ENCODE peak calls at places on chromosomes 7 and 10, in ten cellular contexts. One of them, this sample, is unnamed.

GRCh38 chr7:124031919-124032318 is 948 bp downstream of the TMEM229A start:
- DNase-seq in left ventricle myocardium inferior: no peak
- DNase-seq in mesothelial cell of epicardium: no peak
- DNase-seq in gastrocnemius medialis: no peak
- DNase-seq in Calu3: no peak
- DNase-seq in CD8-positive, alpha-beta T cell: no peak
- DNase-seq in osteocyte: no peak
- DNase-seq in WTC11: peak
- DNase-seq in H9: no peak
- DNase-seq in PC-3: no peak
- DNase-seq in this sample: no peak

GRCh38 chr7:92763636-92764423 is 72.5 kb downstream of the CDK6 start:
- DNase-seq in gastrocnemius medialis: no peak
- DNase-seq in mesothelial cell of epicardium: no peak
- DNase-seq in WTC11: peak
- DNase-seq in osteocyte: no peak
- DNase-seq in left ventricle myocardium inferior: no peak
- DNase-seq in PC-3: peak
- DNase-seq in CD8-positive, alpha-beta T cell: no peak
- DNase-seq in Calu3: peak
- DNase-seq in H9: peak
- DNase-seq in this sample: no peak

GRCh38 chr10:71306951-71307350 is 12.1 kb upstream of the SLC29A3 start:
- DNase-seq in CD8-positive, alpha-beta T cell: no peak
- DNase-seq in osteocyte: no peak
- DNase-seq in gastrocnemius medialis: no peak
- DNase-seq in mesothelial cell of epicardium: no peak
- DNase-seq in WTC11: no peak
- DNase-seq in left ventricle myocardium inferior: no peak
- DNase-seq in PC-3: no peak
- DNase-seq in Calu3: no peak
- DNase-seq in H9: no peak
- DNase-seq in this sample: no peak

GRCh38 chr10:50550291-50550839 is 73.4 kb downstream of the SGMS1 start:
- DNase-seq in gastrocnemius medialis: no peak
- DNase-seq in WTC11: no peak
- DNase-seq in CD8-positive, alpha-beta T cell: no peak
- DNase-seq in osteocyte: no peak
- DNase-seq in Calu3: no peak
- DNase-seq in mesothelial cell of epicardium: no peak
- DNase-seq in left ventricle myocardium inferior: no peak
- DNase-seq in H9: no peak
- DNase-seq in PC-3: no peak
- DNase-seq in this sample: no peak

GRCh38 chr10:33306756-33307519 is 27.5 kb downstream of the NRP1 start:
- DNase-seq in left ventricle myocardium inferior: no peak
- DNase-seq in WTC11: no peak
- DNase-seq in PC-3: peak
- DNase-seq in H9: no peak
- DNase-seq in mesothelial cell of epicardium: no peak
- DNase-seq in CD8-positive, alpha-beta T cell: no peak
- DNase-seq in Calu3: no peak
- DNase-seq in osteocyte: no peak
- DNase-seq in gastrocnemius medialis: no peak
- DNase-seq in this sample: no peak

GRCh38 chr7:91519241-91520200 is 255.3 kb downstream of the FZD1 start:
- DNase-seq in osteocyte: no peak
- DNase-seq in mesothelial cell of epicardium: no peak
- DNase-seq in PC-3: no peak
- DNase-seq in CD8-positive, alpha-beta T cell: no peak
- DNase-seq in Calu3: no peak
- DNase-seq in WTC11: no peak
- DNase-seq in H9: no peak
- DNase-seq in gastrocnemius medialis: no peak
- DNase-seq in left ventricle myocardium inferior: no peak
- DNase-seq in this sample: no peak

GRCh38 chr10:14325325-14325955 is 5.3 kb downstream of the FRMD4A start:
- DNase-seq in CD8-positive, alpha-beta T cell: no peak
- DNase-seq in mesothelial cell of epicardium: no peak
- DNase-seq in left ventricle myocardium inferior: peak
- DNase-seq in Calu3: peak
- DNase-seq in WTC11: peak
- DNase-seq in gastrocnemius medialis: no peak
- DNase-seq in H9: peak
- DNase-seq in osteocyte: no peak
- DNase-seq in PC-3: peak
- DNase-seq in this sample: no peak

GRCh38 chr7:24812313-24812945 is 55.2 kb upstream of the GSDME start:
- DNase-seq in left ventricle myocardium inferior: peak
- DNase-seq in Calu3: peak
- DNase-seq in gastrocnemius medialis: no peak
- DNase-seq in mesothelial cell of epicardium: no peak
- DNase-seq in WTC11: peak
- DNase-seq in H9: peak
- DNase-seq in CD8-positive, alpha-beta T cell: peak
- DNase-seq in osteocyte: no peak
- DNase-seq in PC-3: peak
- DNase-seq in this sample: no peak

GRCh38 chr7:55067748-55068147 is 48.9 kb downstream of the EGFR start:
- DNase-seq in mesothelial cell of epicardium: no peak
- DNase-seq in left ventricle myocardium inferior: no peak
- DNase-seq in PC-3: no peak
- DNase-seq in CD8-positive, alpha-beta T cell: no peak
- DNase-seq in WTC11: no peak
- DNase-seq in H9: no peak
- DNase-seq in Calu3: no peak
- DNase-seq in osteocyte: no peak
- DNase-seq in gastrocnemius medialis: no peak
- DNase-seq in this sample: no peak

GRCh38 chr10:84525120-84525806 is 196.9 kb downstream of the CCSER2 start:
- DNase-seq in left ventricle myocardium inferior: no peak
- DNase-seq in CD8-positive, alpha-beta T cell: no peak
- DNase-seq in Calu3: no peak
- DNase-seq in mesothelial cell of epicardium: no peak
- DNase-seq in osteocyte: no peak
- DNase-seq in PC-3: no peak
- DNase-seq in gastrocnemius medialis: no peak
- DNase-seq in H9: no peak
- DNase-seq in WTC11: no peak
- DNase-seq in this sample: no peak

DNA sequence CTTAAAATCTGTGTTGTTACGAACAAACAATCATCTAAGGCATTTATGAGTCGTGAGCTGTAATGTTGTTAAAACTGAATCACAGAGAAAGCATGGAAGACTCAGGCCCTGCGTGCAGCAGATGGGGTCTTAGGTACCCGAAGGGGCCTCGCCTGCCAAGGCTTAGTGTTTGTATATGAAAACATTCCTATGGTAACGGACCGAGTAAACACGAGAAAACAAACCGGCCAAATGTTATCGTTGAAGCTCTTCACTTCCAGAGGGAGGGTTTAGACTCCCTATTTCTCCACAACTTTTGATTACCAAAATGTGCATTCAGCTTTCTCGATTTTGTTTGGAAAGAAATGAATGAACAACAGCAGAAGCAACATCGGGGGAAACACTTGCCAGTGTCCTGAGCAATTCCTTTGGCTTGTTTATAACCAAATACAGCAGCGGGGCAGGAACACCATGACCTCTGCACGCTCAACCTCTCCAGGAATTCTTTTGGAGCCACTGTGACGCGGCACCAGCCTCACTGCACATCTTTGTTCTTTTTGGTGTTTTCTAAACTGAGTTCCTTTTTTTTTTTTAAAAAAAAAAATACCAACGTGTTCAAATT is 121.6 kb upstream of the KLF6 start:
- DNase-seq in osteocyte: no peak
- DNase-seq in left ventricle myocardium inferior: no peak
- DNase-seq in gastrocnemius medialis: peak
- DNase-seq in H9: no peak
- DNase-seq in PC-3: peak
- DNase-seq in CD8-positive, alpha-beta T cell: peak
- DNase-seq in Calu3: no peak
- DNase-seq in WTC11: no peak
- DNase-seq in mesothelial cell of epicardium: no peak
- DNase-seq in this sample: peak
- TF ChIP-seq CTCF in osteocyte: no peak
- TF ChIP-seq CTCF in left ventricle myocardium inferior: no peak
- TF ChIP-seq CTCF in gastrocnemius medialis: no peak
- TF ChIP-seq CTCF in H9: no peak
- TF ChIP-seq CTCF in PC-3: no peak
- TF ChIP-seq CTCF in CD8-positive, alpha-beta T cell: no peak
- TF ChIP-seq CTCF in Calu3: no peak
- TF ChIP-seq CTCF in WTC11: no peak
- TF ChIP-seq CTCF in mesothelial cell of epicardium: no peak
- TF ChIP-seq CTCF in this sample: no peak

GRCh38 chr10:130382031-130382430 is 245.8 kb downstream of the GLRX3 start:
- DNase-seq in gastrocnemius medialis: no peak
- DNase-seq in PC-3: no peak
- DNase-seq in left ventricle myocardium inferior: no peak
- DNase-seq in mesothelial cell of epicardium: no peak
- DNase-seq in WTC11: no peak
- DNase-seq in CD8-positive, alpha-beta T cell: no peak
- DNase-seq in osteocyte: no peak
- DNase-seq in H9: no peak
- DNase-seq in Calu3: no peak
- DNase-seq in this sample: no peak

GRCh38 chr10:130372866-130373265 is 236.7 kb downstream of the GLRX3 start:
- DNase-seq in WTC11: no peak
- DNase-seq in PC-3: no peak
- DNase-seq in Calu3: no peak
- DNase-seq in CD8-positive, alpha-beta T cell: no peak
- DNase-seq in gastrocnemius medialis: no peak
- DNase-seq in H9: no peak
- DNase-seq in osteocyte: no peak
- DNase-seq in left ventricle myocardium inferior: no peak
- DNase-seq in mesothelial cell of epicardium: no peak
- DNase-seq in this sample: no peak

GRCh38 chr10:130380056-130380455 is 243.9 kb downstream of the GLRX3 start:
- DNase-seq in osteocyte: no peak
- DNase-seq in WTC11: no peak
- DNase-seq in PC-3: no peak
- DNase-seq in mesothelial cell of epicardium: no peak
- DNase-seq in gastrocnemius medialis: no peak
- DNase-seq in CD8-positive, alpha-beta T cell: no peak
- DNase-seq in H9: no peak
- DNase-seq in left ventricle myocardium inferior: no peak
- DNase-seq in Calu3: no peak
- DNase-seq in this sample: no peak

GRCh38 chr10:130377986-130378545 is 241.9 kb downstream of the GLRX3 start:
- DNase-seq in H9: no peak
- DNase-seq in PC-3: no peak
- DNase-seq in osteocyte: no peak
- DNase-seq in gastrocnemius medialis: no peak
- DNase-seq in Calu3: no peak
- DNase-seq in WTC11: no peak
- DNase-seq in left ventricle myocardium inferior: no peak
- DNase-seq in mesothelial cell of epicardium: no peak
- DNase-seq in CD8-positive, alpha-beta T cell: no peak
- DNase-seq in this sample: no peak

GRCh38 chr10:130378556-130379400 is 242.6 kb downstream of the GLRX3 start:
- DNase-seq in CD8-positive, alpha-beta T cell: no peak
- DNase-seq in WTC11: no peak
- DNase-seq in osteocyte: no peak
- DNase-seq in H9: peak
- DNase-seq in left ventricle myocardium inferior: no peak
- DNase-seq in gastrocnemius medialis: no peak
- DNase-seq in PC-3: no peak
- DNase-seq in Calu3: no peak
- DNase-seq in mesothelial cell of epicardium: no peak
- DNase-seq in this sample: no peak
- TF ChIP-seq CTCF in CD8-positive, alpha-beta T cell: no peak
- TF ChIP-seq CTCF in WTC11: no peak
- TF ChIP-seq CTCF in osteocyte: no peak
- TF ChIP-seq CTCF in H9: peak
- TF ChIP-seq CTCF in left ventricle myocardium inferior: no peak
- TF ChIP-seq CTCF in gastrocnemius medialis: no peak
- TF ChIP-seq CTCF in PC-3: no peak
- TF ChIP-seq CTCF in Calu3: no peak
- TF ChIP-seq CTCF in mesothelial cell of epicardium: no peak
- TF ChIP-seq CTCF in this sample: no peak

DNA sequence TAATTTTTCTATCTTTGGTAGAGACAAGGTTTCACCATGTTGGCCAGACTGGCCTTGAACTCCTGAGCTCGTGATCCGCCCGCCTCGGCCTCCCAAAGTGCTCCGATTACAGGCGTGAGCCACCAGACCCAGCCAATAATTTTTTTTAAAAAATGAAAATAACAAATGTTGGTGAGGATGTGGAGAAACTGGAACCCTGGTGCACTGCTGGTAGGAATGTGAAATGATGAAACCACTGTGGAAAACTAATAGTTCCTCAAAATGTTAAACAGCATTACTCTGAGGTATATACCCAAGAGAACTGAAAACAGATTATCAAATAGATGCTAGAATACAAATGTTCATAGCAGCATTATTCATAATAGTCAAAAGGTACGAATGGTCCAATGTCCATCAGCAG is 23.0 kb upstream of the YWHAG start:
- DNase-seq in osteocyte: no peak
- DNase-seq in Calu3: no peak
- DNase-seq in CD8-positive, alpha-beta T cell: no peak
- DNase-seq in mesothelial cell of epicardium: no peak
- DNase-seq in H9: no peak
- DNase-seq in left ventricle myocardium inferior: no peak
- DNase-seq in WTC11: no peak
- DNase-seq in gastrocnemius medialis: no peak
- DNase-seq in PC-3: no peak
- DNase-seq in this sample: no peak
- TF ChIP-seq CTCF in osteocyte: no peak
- TF ChIP-seq CTCF in Calu3: no peak
- TF ChIP-seq CTCF in CD8-positive, alpha-beta T cell: no peak
- TF ChIP-seq CTCF in mesothelial cell of epicardium: peak
- TF ChIP-seq CTCF in H9: peak
- TF ChIP-seq CTCF in left ventricle myocardium inferior: no peak
- TF ChIP-seq CTCF in WTC11: no peak
- TF ChIP-seq CTCF in gastrocnemius medialis: no peak
- TF ChIP-seq CTCF in PC-3: no peak
- TF ChIP-seq CTCF in this sample: no peak

DNA sequence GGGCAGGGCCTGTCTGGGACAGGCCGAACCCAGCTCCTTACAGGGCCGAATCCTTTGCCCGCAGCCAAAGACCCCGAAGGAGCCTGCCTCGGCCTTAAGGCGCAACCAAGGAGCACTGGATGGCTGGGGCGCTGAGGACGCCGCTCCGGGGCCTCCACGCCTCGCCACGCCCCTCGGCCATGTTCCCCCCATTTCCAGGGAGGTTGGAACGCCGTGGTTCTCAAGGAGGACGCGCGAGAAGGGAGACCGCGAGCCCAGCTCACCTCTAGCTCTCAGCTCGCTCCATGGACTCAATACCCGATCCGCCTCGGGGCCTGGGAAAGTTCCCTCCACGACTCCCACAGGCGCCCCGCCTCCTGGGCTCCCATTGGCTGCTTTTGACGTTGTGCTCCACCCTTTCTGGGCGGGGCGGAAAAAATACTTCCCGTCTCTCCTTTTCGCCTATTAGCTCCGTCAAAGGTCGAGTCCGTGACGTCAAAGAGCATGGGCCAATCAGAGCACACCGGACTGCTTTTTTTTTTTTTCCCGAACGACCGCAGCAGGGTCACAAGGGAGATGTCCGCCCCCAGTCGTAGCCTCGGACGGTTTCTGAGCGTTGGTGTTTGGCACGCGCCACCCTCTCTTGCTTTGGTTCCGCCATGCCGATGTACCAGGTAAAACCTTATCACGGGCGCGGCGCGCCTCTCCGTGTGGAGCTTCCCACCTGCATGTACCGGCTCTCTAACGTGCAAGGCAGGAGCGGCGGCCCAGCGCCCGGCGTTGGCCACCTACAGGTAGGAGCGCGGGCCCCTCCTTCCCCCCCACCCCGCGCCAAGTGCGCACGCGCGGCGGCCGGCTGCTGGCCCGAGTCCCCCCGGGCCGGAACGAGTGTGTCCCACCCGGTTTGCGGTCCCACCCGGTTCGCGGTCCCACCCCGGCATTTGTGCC is 305.7 kb downstream of the TYW1 start:
- DNase-seq in CD8-positive, alpha-beta T cell: peak
- DNase-seq in mesothelial cell of epicardium: peak
- DNase-seq in osteocyte: peak
- DNase-seq in H9: peak
- DNase-seq in gastrocnemius medialis: peak
- DNase-seq in PC-3: peak
- DNase-seq in WTC11: peak
- DNase-seq in left ventricle myocardium inferior: peak
- DNase-seq in Calu3: peak
- DNase-seq in this sample: peak
- TF ChIP-seq CTCF in CD8-positive, alpha-beta T cell: no peak
- TF ChIP-seq CTCF in mesothelial cell of epicardium: no peak
- TF ChIP-seq CTCF in osteocyte: peak
- TF ChIP-seq CTCF in H9: peak
- TF ChIP-seq CTCF in gastrocnemius medialis: peak
- TF ChIP-seq CTCF in PC-3: no peak
- TF ChIP-seq CTCF in WTC11: no peak
- TF ChIP-seq CTCF in left ventricle myocardium inferior: peak
- TF ChIP-seq CTCF in Calu3: peak
- TF ChIP-seq CTCF in this sample: peak